ENCODE peak calls at places on chromosomes 12 and 14, in seven cellular contexts. A is prostate gland, B is mesendoderm, S is fibroblast of mammary gland, O is left ventricle myocardium inferior, G is upper lobe of left lung, E is AG04449. D is an unnamed sample.

GRCh38 chr14:66074546-66074945 is 411.6 kb upstream of the CCDC196 start:
- DNase-seq in S (no peak), O (no peak), A (no peak), E (no peak), B (no peak), G (no peak), D (no peak)

GRCh38 chr14:73817020-73817419 is 34.6 kb upstream of the PTGR2 start:
- DNase-seq in G (no peak), O (no peak), E (no peak), A (no peak), B (no peak), S (no peak), D (no peak)

GRCh38 chr12:98594050-98594853 is 766 bp downstream of the SLC25A3 start:
- DNase-seq in G (peak; percentile 50), O (peak; percentile 41), E (no peak), A (peak; percentile 27), S (no peak), B (peak; percentile 43), D (peak; percentile 73)

GRCh38 chr12:29676676-29677075 is 107.1 kb downstream of the TMTC1 start:
- DNase-seq in O (no peak), S (no peak), A (no peak), E (no peak), G (no peak), B (no peak), D (no peak)

GRCh38 chr12:29569392-29569791 is 71.9 kb upstream of the OVCH1 start:
- DNase-seq in E (no peak), O (no peak), B (no peak), S (no peak), A (no peak), G (no peak), D (no peak)

GRCh38 chr12:3604750-3605638 is 114.0 kb downstream of the PRMT8 start:
- DNase-seq in S (no peak), E (no peak), G (no peak), O (peak; percentile 75), A (peak; percentile 61), B (peak; percentile 58), D (no peak)

GRCh38 chr14:90136904-90137303 is 75.1 kb downstream of the KCNK13 start:
- DNase-seq in S (no peak), G (no peak), B (no peak), O (no peak), E (no peak), A (no peak), D (no peak)

GRCh38 chr12:991350-992278 is 591 bp downstream of the ERC1 start:
- DNase-seq in B (peak; percentile 30), O (no peak), S (no peak), E (no peak), G (no peak), A (no peak), D (no peak)

GRCh38 chr12:48979602-48980388 is 1.7 kb downstream of the WNT1 start:
- DNase-seq in E (no peak), O (no peak), G (no peak), S (no peak), A (no peak), B (no peak), D (no peak)

GRCh38 chr12:48978741-48979601 is 849 bp downstream of the WNT1 start:
- DNase-seq in O (no peak), A (no peak), S (no peak), G (no peak), B (no peak), E (no peak), D (no peak)

GRCh38 chr12:48980389-48980952 is 2.3 kb downstream of the WNT1 start:
- DNase-seq in G (no peak), E (no peak), B (peak; percentile 82), O (no peak), A (no peak), S (no peak), D (no peak)

GRCh38 chr12:48978291-48978740 is at the start of gene WNT1:
- DNase-seq in E (no peak), S (no peak), B (no peak), O (no peak), A (no peak), G (no peak), D (no peak)

DNA sequence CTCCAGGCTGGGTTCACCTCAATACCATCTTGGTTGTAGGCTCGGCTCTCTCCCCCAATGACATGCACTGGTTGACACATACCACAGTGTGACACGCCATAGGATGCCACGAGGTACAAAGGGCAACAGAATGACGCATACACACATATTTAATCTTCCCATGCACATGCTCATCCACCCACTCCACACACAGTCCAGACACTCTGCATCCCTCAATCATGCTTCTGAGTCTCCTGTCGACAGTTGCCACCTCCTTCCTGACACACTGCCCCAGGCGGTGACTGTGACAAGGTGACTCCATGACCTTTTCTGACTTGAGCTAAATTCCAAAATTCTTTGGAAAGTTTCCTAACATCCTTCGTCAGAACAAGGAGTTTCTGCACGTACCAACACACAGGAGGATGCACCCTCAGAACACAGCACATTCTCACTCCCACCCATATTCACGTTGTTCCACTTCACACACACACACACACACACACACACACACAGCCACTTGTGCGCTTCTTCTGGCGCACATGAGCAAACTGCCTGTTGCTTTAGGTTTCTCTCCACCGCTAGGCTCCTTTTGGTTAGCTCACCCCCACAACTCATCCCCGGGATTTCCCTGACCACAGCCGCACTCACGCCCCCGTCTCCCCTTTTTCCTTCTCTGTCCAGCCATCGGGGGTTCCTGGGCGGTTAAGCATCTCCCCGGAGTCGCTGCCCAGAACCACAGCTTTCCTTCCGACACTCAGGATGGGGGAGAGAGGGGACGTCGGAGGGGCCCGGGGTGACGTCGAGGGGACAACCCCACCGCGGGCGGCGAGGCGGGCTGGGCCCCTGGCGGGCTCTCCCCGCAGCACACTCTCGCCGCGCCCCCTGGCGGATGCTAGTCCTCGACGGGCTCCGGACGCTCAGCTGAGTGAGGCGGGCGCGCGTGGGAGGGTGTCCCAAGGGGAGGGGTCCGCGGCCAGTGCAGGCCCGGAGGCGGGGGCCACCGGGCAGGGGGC is 536 bp upstream of the WNT1 start:
- DNase-seq in O (no peak), A (no peak), B (no peak), S (peak; percentile 65), E (no peak), G (peak; percentile 47), D (no peak)
- H3K4me3 ChIP-seq in O (peak overlapping the region; percentile 59), A (no peak overlapping the region), B (no peak overlapping the region), S (no peak overlapping the region), E (no peak overlapping the region), G (no peak overlapping the region), D (peak overlapping the region; percentile 45)

DNA sequence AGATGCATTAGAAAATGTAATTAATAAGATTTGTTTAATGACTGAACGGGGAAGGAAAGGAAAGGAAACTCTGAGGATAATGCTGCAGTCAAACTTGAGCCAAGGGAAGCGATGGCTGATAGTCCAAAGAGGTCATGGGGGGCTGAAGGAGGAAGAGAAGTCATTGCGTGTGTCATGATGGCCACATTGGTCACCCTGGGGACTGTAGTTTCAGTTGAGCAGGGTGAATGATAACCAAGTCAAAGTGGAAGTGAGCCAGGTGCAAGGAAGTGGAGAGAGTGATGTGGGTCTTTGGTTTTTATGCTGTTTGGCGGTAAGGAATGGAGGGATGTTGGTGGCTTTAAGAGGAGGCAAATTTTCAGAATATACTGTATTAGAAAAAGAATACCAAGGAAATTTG is 21.6 kb downstream of the C12orf75 start:
- DNase-seq in G (no peak), S (no peak), B (no peak), O (no peak), E (no peak), A (no peak), D (no peak)
- H3K4me3 ChIP-seq in G (no peak overlapping the region), S (no peak overlapping the region), B (no peak overlapping the region), O (no peak overlapping the region), E (no peak overlapping the region), A (no peak overlapping the region), D (no peak overlapping the region)

GRCh38 chr12:44842669-44843068 is 33.4 kb downstream of the NELL2 start:
- DNase-seq in O (no peak), A (no peak), E (no peak), G (no peak), B (no peak), S (no peak), D (no peak)

GRCh38 chr12:44847403-44847802 is 28.7 kb downstream of the NELL2 start:
- DNase-seq in B (no peak), A (no peak), S (no peak), E (no peak), O (no peak), G (no peak), D (no peak)

GRCh38 chr12:44847888-44848770 is 28.0 kb downstream of the NELL2 start:
- DNase-seq in A (no peak), S (no peak), G (no peak), B (no peak), O (no peak), E (no peak), D (no peak)

GRCh38 chr12:44848771-44849085 is 27.4 kb downstream of the NELL2 start:
- DNase-seq in E (no peak), S (no peak), A (no peak), G (no peak), O (no peak), B (no peak), D (no peak)

DNA sequence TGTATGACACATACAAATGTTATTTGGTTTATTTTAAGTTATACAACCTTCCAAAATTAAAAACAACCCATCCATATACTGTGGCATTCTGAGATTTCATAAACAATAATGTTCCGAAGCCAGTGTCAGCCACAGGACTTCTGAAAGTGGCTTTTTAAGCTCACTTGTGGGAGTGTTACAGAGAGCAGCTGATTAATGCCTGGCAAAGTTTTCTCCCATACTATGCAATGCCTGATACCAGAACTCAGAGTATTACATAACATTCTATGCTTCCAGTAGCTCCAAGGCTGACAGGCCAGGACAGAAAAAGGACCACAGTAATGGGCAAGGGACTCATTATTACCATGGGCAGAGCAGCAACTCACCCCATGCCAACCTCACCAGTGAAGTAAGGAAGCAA is 29.3 kb downstream of the NELL2 start:
- DNase-seq in O (no peak), E (no peak), A (no peak), G (no peak), B (no peak), S (no peak), D (no peak)
- H3K4me3 ChIP-seq in O (no peak overlapping the region), E (no peak overlapping the region), A (no peak overlapping the region), G (no peak overlapping the region), B (no peak overlapping the region), S (no peak overlapping the region), D (no peak overlapping the region)

GRCh38 chr12:54003625-54004024 is 3.7 kb downstream of the HOXC9 start:
- DNase-seq in S (no peak), E (no peak), O (no peak), G (no peak), B (no peak), A (no peak), D (no peak)

GRCh38 chr12:54004063-54004840 is 4.3 kb downstream of the HOXC9 start:
- DNase-seq in O (no peak), A (no peak), S (peak; percentile 52), G (no peak), E (no peak), B (no peak), D (no peak)

GRCh38 chr12:54005531-54005852 is 3.3 kb upstream of the HOXC8 start:
- DNase-seq in S (no peak), A (no peak), E (no peak), G (no peak), B (no peak), O (no peak), D (no peak)

GRCh38 chr12:54005853-54006699 is 2.7 kb upstream of the HOXC8 start:
- DNase-seq in B (peak; percentile 86), S (peak; percentile 89), E (no peak), G (peak; percentile 89), O (peak; percentile 87), A (peak; percentile 78), D (peak; percentile 91)

DNA sequence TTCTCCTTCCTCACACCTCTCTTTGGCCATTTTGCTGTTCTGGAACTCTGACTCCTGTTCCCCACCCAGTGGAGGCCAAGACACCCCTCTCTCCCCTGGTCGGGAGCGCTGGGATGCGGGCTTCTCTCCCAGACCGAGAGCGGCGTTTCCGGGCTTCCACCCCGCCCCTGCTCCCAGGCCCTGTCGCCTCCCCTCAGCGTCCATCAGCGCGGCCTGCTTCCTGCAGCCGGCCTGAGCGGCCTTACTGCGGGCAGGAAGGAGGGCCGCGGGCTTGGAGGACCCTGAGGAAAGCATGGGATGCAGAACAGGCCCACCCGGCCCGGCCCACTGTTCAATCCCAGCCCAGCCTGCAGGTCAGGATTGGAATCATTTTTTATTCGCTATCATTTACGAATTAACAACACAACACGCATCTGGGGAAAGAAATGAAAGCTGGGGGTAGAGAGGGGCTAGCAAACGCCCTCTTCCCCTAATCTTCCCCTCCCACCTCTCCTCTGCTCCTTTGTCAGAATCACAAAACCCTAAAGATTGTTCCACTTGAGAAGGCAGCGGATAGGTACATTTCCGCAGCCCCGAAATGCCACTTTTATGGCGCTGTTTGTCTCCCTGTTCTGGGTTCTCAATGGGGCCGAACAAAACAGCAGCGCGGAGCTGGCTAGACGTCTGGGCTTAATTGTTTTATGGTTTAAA is 3.8 kb upstream of the HOXC8 start:
- DNase-seq in A (no peak), S (peak; percentile 69), G (no peak), E (no peak), B (no peak), O (no peak), D (no peak)
- H3K4me3 ChIP-seq in A (no peak overlapping the region), S (peak overlapping the region; percentile 50), G (no peak overlapping the region), E (peak overlapping the region; percentile 96), B (no peak overlapping the region), O (no peak overlapping the region), D (no peak overlapping the region)